ENCODE peak calls at places on chromosome 1, in seven cellular contexts. M is mucosa of descending colon, L is upper lobe of left lung, W is fibroblast of mammary gland, I is AG09319, F is GM20000, G is HFF-Myc. Z is an unnamed sample.

GRCh38 chr1:212699839-212700596 is at the start of gene BATF3:
- DNase-seq in G (no peak), M (peak; percentile 39), I (no peak), L (peak; percentile 95), F (peak; percentile 77), W (no peak), Z (peak; percentile 67)

GRCh38 chr1:63322248-63322943 is at the start of gene FOXD3:
- DNase-seq in M (peak; percentile 78), F (peak; percentile 65), G (no peak), W (peak; percentile 49), L (peak; percentile 95), I (no peak), Z (peak; percentile 78)

GRCh38 chr1:46735708-46736324 is 16.9 kb upstream of the EFCAB14 start:
- DNase-seq in L (no peak), W (peak; percentile 65), G (peak; percentile 78), M (peak; percentile 64), I (no peak), F (peak; percentile 49), Z (no peak)

GRCh38 chr1:1168451-1169411 is 4.9 kb upstream of the TTLL10 start:
- DNase-seq in W (no peak), M (peak; percentile 21), F (no peak), G (no peak), L (peak; percentile 77), I (no peak), Z (no peak)

GRCh38 chr1:203207751-203208150 is 21.2 kb upstream of the CHI3L1 start:
- DNase-seq in G (no peak), W (no peak), L (no peak), M (no peak), I (no peak), F (no peak), Z (no peak)

GRCh38 chr1:55428236-55428635 is 213.1 kb upstream of the USP24 start:
- DNase-seq in I (no peak), L (peak; percentile 6), G (no peak), M (peak; percentile 10), F (no peak), W (no peak), Z (no peak)

GRCh38 chr1:228276361-228276831 is 68.6 kb downstream of the OBSCN start:
- DNase-seq in I (no peak), L (peak; percentile 84), F (no peak), W (no peak), M (peak; percentile 9), G (no peak), Z (peak; percentile 69)

GRCh38 chr1:2504949-2505272 is 21.5 kb downstream of the PANK4 start:
- DNase-seq in M (no peak), W (no peak), G (no peak), L (peak; percentile 81), I (no peak), F (no peak), Z (no peak)

GRCh38 chr1:228554107-228554506 is 66.9 kb downstream of the RNF187 start:
- DNase-seq in L (no peak), F (no peak), G (no peak), M (no peak), I (no peak), W (no peak), Z (no peak)

GRCh38 chr1:42081475-42081874 is 71.7 kb upstream of the GUCA2B start:
- DNase-seq in I (no peak), L (no peak), M (peak; percentile 81), F (no peak), W (no peak), G (no peak), Z (no peak)

GRCh38 chr1:155012052-155012546 is 9.5 kb downstream of the ZBTB7B start:
- DNase-seq in L (no peak), G (no peak), I (no peak), M (peak; percentile 84), W (peak; percentile 77), F (no peak), Z (no peak)

GRCh38 chr1:154747841-154748766 is 122.0 kb downstream of the KCNN3 start:
- DNase-seq in G (no peak), L (peak; percentile 81), F (peak; percentile 82), I (no peak), M (peak; percentile 45), W (no peak), Z (no peak)

GRCh38 chr1:31434979-31435378 is 22.0 kb downstream of the SERINC2 start:
- DNase-seq in G (no peak), W (no peak), M (no peak), I (no peak), F (no peak), L (peak; percentile 76), Z (no peak)

GRCh38 chr1:183914283-183914682 is 109.4 kb downstream of the RGL1 start:
- DNase-seq in F (no peak), L (no peak), I (no peak), M (no peak), W (peak; percentile 79), G (no peak), Z (no peak)

GRCh38 chr1:221089273-221089672 is 210.0 kb downstream of the HLX start:
- DNase-seq in F (no peak), I (no peak), W (no peak), L (no peak), G (no peak), M (no peak), Z (no peak)

GRCh38 chr1:103960710-103961109 is 211.0 kb downstream of the AMY1C start:
- DNase-seq in I (no peak), M (no peak), W (no peak), G (no peak), L (no peak), F (no peak), Z (peak; percentile 59)

GRCh38 chr1:5324903-5325302 is 667.3 kb downstream of the NPHP4 start:
- DNase-seq in M (no peak), W (no peak), I (no peak), G (no peak), L (no peak), F (no peak), Z (no peak)

GRCh38 chr1:168752171-168752570 is 23.2 kb upstream of the DPT start:
- DNase-seq in L (no peak), F (no peak), W (no peak), M (peak; percentile 24), I (no peak), G (no peak), Z (no peak)

GRCh38 chr1:53280486-53280885 is 42.2 kb upstream of the MAGOH start:
- DNase-seq in G (no peak), W (no peak), I (no peak), L (no peak), M (no peak), F (no peak), Z (no peak)

GRCh38 chr1:74819062-74819461 is 86.1 kb downstream of the TYW3 start:
- DNase-seq in F (no peak), W (no peak), G (peak; percentile 29), L (no peak), I (no peak), M (no peak), Z (no peak)

GRCh38 chr1:185644531-185644930 is 89.7 kb upstream of the HMCN1 start:
- DNase-seq in W (peak; percentile 24), G (no peak), F (no peak), M (no peak), L (no peak), I (no peak), Z (no peak)

GRCh38 chr1:214445201-214445600 is 106.2 kb downstream of the PTPN14 start:
- DNase-seq in L (no peak), I (no peak), W (peak; percentile 84), M (no peak), G (peak; percentile 55), F (no peak), Z (no peak)

GRCh38 chr1:236345728-236346127 is 48.4 kb upstream of the EDARADD start:
- DNase-seq in F (peak; percentile 28), W (no peak), I (no peak), G (no peak), M (no peak), L (no peak), Z (no peak)
- TF ChIP-seq CTCF in F (no peak), W (peak; percentile 0), I (no peak), G (peak; percentile 25), M (no peak), L (no peak), Z (peak; percentile 53)

GRCh38 chr1:27010226-27010994 is 2.2 kb downstream of the TENT5B start:
- DNase-seq in G (no peak), F (no peak), W (no peak), M (no peak), I (no peak), L (no peak), Z (no peak)

GRCh38 chr1:27011058-27011764 is 1.4 kb downstream of the TENT5B start:
- DNase-seq in I (no peak), M (no peak), L (no peak), G (no peak), W (peak; percentile 73), F (no peak), Z (no peak)

GRCh38 chr1:27011976-27012563 is 580 bp downstream of the TENT5B start:
- DNase-seq in F (no peak), M (no peak), I (no peak), L (no peak), G (no peak), W (no peak), Z (no peak)

GRCh38 chr1:27007909-27008582 is 4.6 kb downstream of the TENT5B start:
- DNase-seq in L (peak; percentile 87), M (peak; percentile 64), W (no peak), F (no peak), G (no peak), I (no peak), Z (no peak)

GRCh38 chr1:27009601-27010197 is 3.0 kb downstream of the TENT5B start:
- DNase-seq in I (no peak), W (no peak), F (no peak), G (no peak), M (no peak), L (no peak), Z (no peak)
- TF ChIP-seq CTCF in I (no peak), W (no peak), F (no peak), G (no peak), M (no peak), L (no peak), Z (no peak)

GRCh38 chr1:17258758-17259130 is 9.8 kb downstream of the PADI3 start:
- DNase-seq in L (no peak), W (no peak), F (no peak), M (no peak), I (no peak), G (no peak), Z (no peak)

GRCh38 chr1:17260264-17260663 is 11.4 kb downstream of the PADI3 start:
- DNase-seq in I (no peak), L (no peak), W (no peak), F (no peak), G (no peak), M (no peak), Z (no peak)

GRCh38 chr1:17260738-17261137 is 11.8 kb downstream of the PADI3 start:
- DNase-seq in F (no peak), W (no peak), G (no peak), M (no peak), L (no peak), I (no peak), Z (no peak)

GRCh38 chr1:17258116-17258757 is 9.3 kb downstream of the PADI3 start:
- DNase-seq in W (peak; percentile 55), G (peak; percentile 55), F (no peak), M (no peak), L (no peak), I (peak; percentile 59), Z (no peak)

GRCh38 chr1:17259233-17259873 is 10.5 kb downstream of the PADI3 start:
- DNase-seq in W (peak; percentile 55), L (no peak), G (peak; percentile 17), M (peak; percentile 36), I (no peak), F (no peak), Z (no peak)
- TF ChIP-seq CTCF in W (no peak), L (no peak), G (no peak), M (no peak), I (no peak), F (no peak), Z (no peak)

GRCh38 chr1:199545780-199546179 is 481.7 kb upstream of the NR5A2 start:
- DNase-seq in F (no peak), G (no peak), W (peak; percentile 8), M (peak; percentile 19), L (no peak), I (no peak), Z (no peak)
- TF ChIP-seq CTCF in F (peak; percentile 25), G (peak; percentile 23), W (no peak), M (no peak), L (no peak), I (peak; percentile 11), Z (no peak)